ENCODE peak calls at places on chromosome 17, in nine cellular contexts. One of them, this sample, is unnamed.

GRCh38 chr17:82244413-82245140 is 15.7 kb downstream of the SLC16A3 start:
- DNase-seq in KBM-7: peak
- DNase-seq in ELR: peak
- DNase-seq in stimulated activated CD4-positive, alpha-beta T cell treated with anti-CD3 and anti-CD28 coated beads, Interleukin-1b, Interleukin-23, amount 100 ng/mL, for 1 hour: no peak
- DNase-seq in memory B cell: no peak
- DNase-seq in non-pigmented ciliary epithelial cell: no peak
- DNase-seq in OCI-LY7: peak
- DNase-seq in Ammon's horn: peak
- DNase-seq in Peyer's patch: no peak
- DNase-seq in this sample: peak

GRCh38 chr17:77691216-77692085 is 267.1 kb upstream of the TNRC6C start:
- DNase-seq in KBM-7: no peak
- DNase-seq in ELR: no peak
- DNase-seq in stimulated activated CD4-positive, alpha-beta T cell treated with anti-CD3 and anti-CD28 coated beads, Interleukin-1b, Interleukin-23, amount 100 ng/mL, for 1 hour: no peak
- DNase-seq in memory B cell: no peak
- DNase-seq in non-pigmented ciliary epithelial cell: no peak
- DNase-seq in OCI-LY7: peak
- DNase-seq in Ammon's horn: no peak
- DNase-seq in Peyer's patch: no peak
- DNase-seq in this sample: no peak

GRCh38 chr17:77875881-77876509 is 82.5 kb upstream of the TNRC6C start:
- DNase-seq in KBM-7: peak
- DNase-seq in ELR: peak
- DNase-seq in stimulated activated CD4-positive, alpha-beta T cell treated with anti-CD3 and anti-CD28 coated beads, Interleukin-1b, Interleukin-23, amount 100 ng/mL, for 1 hour: no peak
- DNase-seq in memory B cell: no peak
- DNase-seq in non-pigmented ciliary epithelial cell: no peak
- DNase-seq in OCI-LY7: peak
- DNase-seq in Ammon's horn: no peak
- DNase-seq in Peyer's patch: no peak
- DNase-seq in this sample: no peak

GRCh38 chr17:76738468-76738850 is 540 bp downstream of the MFSD11 start:
- DNase-seq in KBM-7: peak
- DNase-seq in ELR: peak
- DNase-seq in stimulated activated CD4-positive, alpha-beta T cell treated with anti-CD3 and anti-CD28 coated beads, Interleukin-1b, Interleukin-23, amount 100 ng/mL, for 1 hour: no peak
- DNase-seq in memory B cell: no peak
- DNase-seq in non-pigmented ciliary epithelial cell: no peak
- DNase-seq in OCI-LY7: peak
- DNase-seq in Ammon's horn: no peak
- DNase-seq in Peyer's patch: no peak
- DNase-seq in this sample: no peak

GRCh38 chr17:32519769-32520701 is 33.2 kb downstream of the CDK5R1 start:
- DNase-seq in KBM-7: no peak
- DNase-seq in ELR: peak
- DNase-seq in stimulated activated CD4-positive, alpha-beta T cell treated with anti-CD3 and anti-CD28 coated beads, Interleukin-1b, Interleukin-23, amount 100 ng/mL, for 1 hour: no peak
- DNase-seq in memory B cell: no peak
- DNase-seq in non-pigmented ciliary epithelial cell: no peak
- DNase-seq in OCI-LY7: no peak
- DNase-seq in Ammon's horn: no peak
- DNase-seq in Peyer's patch: no peak
- DNase-seq in this sample: peak

GRCh38 chr17:35003778-35004177 is 23.5 kb downstream of the LIG3 start:
- DNase-seq in KBM-7: no peak
- DNase-seq in ELR: no peak
- DNase-seq in stimulated activated CD4-positive, alpha-beta T cell treated with anti-CD3 and anti-CD28 coated beads, Interleukin-1b, Interleukin-23, amount 100 ng/mL, for 1 hour: no peak
- DNase-seq in memory B cell: no peak
- DNase-seq in non-pigmented ciliary epithelial cell: no peak
- DNase-seq in OCI-LY7: no peak
- DNase-seq in Ammon's horn: no peak
- DNase-seq in Peyer's patch: no peak
- DNase-seq in this sample: no peak

GRCh38 chr17:42676424-42677011 is at the start of gene PLEKHH3:
- DNase-seq in KBM-7: peak
- DNase-seq in ELR: no peak
- DNase-seq in stimulated activated CD4-positive, alpha-beta T cell treated with anti-CD3 and anti-CD28 coated beads, Interleukin-1b, Interleukin-23, amount 100 ng/mL, for 1 hour: no peak
- DNase-seq in memory B cell: no peak
- DNase-seq in non-pigmented ciliary epithelial cell: no peak
- DNase-seq in OCI-LY7: peak
- DNase-seq in Ammon's horn: no peak
- DNase-seq in Peyer's patch: no peak
- DNase-seq in this sample: no peak

GRCh38 chr17:13776027-13776551 is 174.4 kb upstream of the HS3ST3A1 start:
- DNase-seq in KBM-7: no peak
- DNase-seq in ELR: no peak
- DNase-seq in stimulated activated CD4-positive, alpha-beta T cell treated with anti-CD3 and anti-CD28 coated beads, Interleukin-1b, Interleukin-23, amount 100 ng/mL, for 1 hour: no peak
- DNase-seq in memory B cell: no peak
- DNase-seq in non-pigmented ciliary epithelial cell: no peak
- DNase-seq in OCI-LY7: no peak
- DNase-seq in Ammon's horn: no peak
- DNase-seq in Peyer's patch: no peak
- DNase-seq in this sample: no peak

GRCh38 chr17:27457731-27458523 is 1.7 kb downstream of the KSR1 start:
- DNase-seq in KBM-7: peak
- DNase-seq in ELR: no peak
- DNase-seq in stimulated activated CD4-positive, alpha-beta T cell treated with anti-CD3 and anti-CD28 coated beads, Interleukin-1b, Interleukin-23, amount 100 ng/mL, for 1 hour: no peak
- DNase-seq in memory B cell: peak
- DNase-seq in non-pigmented ciliary epithelial cell: no peak
- DNase-seq in OCI-LY7: no peak
- DNase-seq in Ammon's horn: peak
- DNase-seq in Peyer's patch: no peak
- DNase-seq in this sample: no peak

This sample was measured in cerebellum.